ENCODE peak calls at places on chromosomes 2 and 18, in five cellular contexts. S, U, Q, P and V are unnamed samples.

GRCh38 chr2:28071221-28071620 is 180.7 kb downstream of the BABAM2 start:
- DNase-seq in U (no peak), S (no peak), P (no peak), Q (no peak), V (no peak)

GRCh38 chr2:164745012-164745797 is 96.4 kb downstream of the COBLL1 start:
- DNase-seq in S (no peak), U (no peak), P (no peak), Q (no peak), V (no peak)

GRCh38 chr2:36695746-36696415 is 626 bp upstream of the VIT start:
- DNase-seq in P (no peak), U (peak; percentile 66), S (no peak), Q (no peak), V (no peak)

GRCh38 chr2:43576983-43577892 is 18.6 kb downstream of the THADA start:
- DNase-seq in U (peak; percentile 84), Q (peak; percentile 23), P (no peak), S (no peak), V (no peak)

GRCh38 chr2:223894009-223894408 is 51.1 kb downstream of the WDFY1 start:
- DNase-seq in S (no peak), P (no peak), U (no peak), Q (no peak), V (no peak)

GRCh38 chr2:167581961-167582574 is 665.3 kb downstream of the STK39 start:
- DNase-seq in Q (no peak), P (no peak), U (peak; percentile 61), S (no peak), V (no peak)

GRCh38 chr18:45935591-45936335 is 31.4 kb downstream of the EPG5 start:
- DNase-seq in U (peak; percentile 23), S (no peak), P (no peak), Q (no peak), V (no peak)

GRCh38 chr18:49098386-49098785 is 147.6 kb upstream of the SMAD7 start:
- DNase-seq in Q (no peak), P (no peak), U (no peak), S (no peak), V (no peak)

GRCh38 chr2:223235986-223236385 is 184.0 kb downstream of the KCNE4 start:
- DNase-seq in U (no peak), S (no peak), P (no peak), Q (no peak), V (no peak)

GRCh38 chr2:199471443-199472057 is 13.8 kb upstream of the SATB2 start:
- DNase-seq in S (no peak), P (peak; percentile 60), U (peak; percentile 42), Q (no peak), V (no peak)